ENCODE peak calls at places on chromosomes 7 and 10, in nine cellular contexts. D is MM.1S, P is breast epithelium, G is hepatocyte, Q is upper lobe of right lung, E is astrocyte, F is uterus, R is PC-3, L is ovary. B is an unnamed sample.

GRCh38 chr10:131170042-131170983 is 141.2 kb downstream of the TCERG1L start:
- DNase-seq in F (no peak), Q (no peak), E (no peak), L (no peak), G (no peak), R (no peak), P (no peak), D (no peak), B (no peak)

GRCh38 chr10:63667596-63667995 is 146.4 kb downstream of the REEP3 start:
- DNase-seq in F (no peak), Q (no peak), E (no peak), G (no peak), L (no peak), R (no peak), D (no peak), P (no peak), B (no peak)

GRCh38 chr7:34322841-34323240 is 335.2 kb upstream of the NPSR1 start:
- DNase-seq in G (no peak), P (no peak), D (peak; percentile 84), L (no peak), Q (no peak), E (no peak), R (no peak), F (no peak), B (no peak)

GRCh38 chr10:70458329-70459060 is 17.0 kb upstream of the NODAL start:
- DNase-seq in R (peak; percentile 89), F (peak; percentile 78), P (peak; percentile 46), Q (peak; percentile 86), L (peak; percentile 79), G (peak; percentile 89), E (peak; percentile 68), D (no peak), B (peak; percentile 73)

GRCh38 chr7:50164552-50165220 is 71.6 kb upstream of the ZPBP start:
- DNase-seq in R (no peak), Q (no peak), L (no peak), G (no peak), D (no peak), P (no peak), E (no peak), F (no peak), B (no peak)

GRCh38 chr10:121179006-121179405 is 327.8 kb downstream of the WDR11 start:
- DNase-seq in R (no peak), P (no peak), Q (no peak), E (no peak), D (no peak), F (no peak), G (no peak), L (no peak), B (no peak)

GRCh38 chr10:103720964-103721335 is 134.4 kb downstream of the SH3PXD2A start:
- DNase-seq in G (no peak), R (no peak), E (no peak), F (no peak), L (no peak), D (no peak), P (no peak), Q (no peak), B (no peak)

GRCh38 chr7:17339139-17339538 is 40.7 kb downstream of the AHR start:
- DNase-seq in F (no peak), G (no peak), P (no peak), R (no peak), L (no peak), D (no peak), Q (no peak), E (no peak), B (no peak)

GRCh38 chr10:49539320-49539885 is 482 bp upstream of the ERCC6 start:
- DNase-seq in D (peak; percentile 37), E (peak; percentile 41), P (peak; percentile 30), G (peak; percentile 67), F (no peak), L (peak; percentile 25), R (peak; percentile 86), Q (peak; percentile 70), B (no peak)

GRCh38 chr10:59700709-59701108 is 8.9 kb downstream of the SLC16A9 start:
- DNase-seq in R (no peak), E (no peak), D (no peak), F (no peak), Q (no peak), L (no peak), P (no peak), G (no peak), B (no peak)

GRCh38 chr10:122307669-122308486 is 36.8 kb downstream of the BTBD16 start:
- DNase-seq in G (peak; percentile 90), F (peak; percentile 88), D (no peak), R (peak; percentile 87), P (peak; percentile 56), L (peak; percentile 95), Q (no peak), E (peak; percentile 99), B (peak; percentile 84)

GRCh38 chr7:37694208-37695080 is 10.9 kb downstream of the GPR141 start:
- DNase-seq in R (no peak), Q (peak; percentile 65), E (no peak), G (peak; percentile 44), P (no peak), L (no peak), D (no peak), F (no peak), B (no peak)

GRCh38 chr10:65396997-65397396 is 1528.8 kb upstream of the LRRTM3 start:
- DNase-seq in P (no peak), R (no peak), Q (no peak), L (no peak), E (no peak), G (no peak), F (no peak), D (no peak), B (no peak)

GRCh38 chr10:22677333-22677732 is 37.0 kb downstream of the PIP4K2A start:
- DNase-seq in P (no peak), R (no peak), D (no peak), F (no peak), L (no peak), E (no peak), G (no peak), Q (no peak), B (no peak)

GRCh38 chr7:76040126-76040525 is 7.7 kb downstream of the STYXL1 start:
- DNase-seq in L (no peak), E (no peak), D (no peak), R (no peak), G (no peak), Q (no peak), F (no peak), P (no peak), B (no peak)

GRCh38 chr7:76031964-76032363 is 15.8 kb downstream of the STYXL1 start:
- DNase-seq in E (no peak), P (no peak), G (no peak), F (no peak), Q (no peak), R (no peak), D (no peak), L (no peak), B (no peak)

DNA sequence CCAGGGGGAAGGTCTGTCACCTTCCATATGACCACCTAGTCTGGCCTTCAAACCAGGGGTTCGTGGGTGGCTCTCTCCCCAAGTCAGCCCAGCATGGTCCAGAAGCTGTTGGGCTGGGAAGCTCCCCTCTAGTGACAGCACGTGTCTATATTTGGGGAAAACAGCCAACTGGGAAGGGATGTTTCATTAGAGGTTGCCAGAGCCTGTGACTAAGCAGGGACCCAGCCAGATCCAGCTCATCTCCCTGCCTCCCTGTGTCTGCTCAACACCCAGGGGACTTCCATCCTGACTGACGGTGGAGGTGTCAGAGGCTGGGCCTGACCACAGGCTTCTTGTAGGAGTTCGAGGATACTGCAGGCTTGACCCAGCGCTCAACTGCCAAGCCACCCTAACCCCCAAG is 10.5 kb downstream of the STYXL1 start:
- DNase-seq in F (peak; percentile 27), G (no peak), D (no peak), Q (no peak), E (peak; percentile 52), P (no peak), R (peak; percentile 11), L (peak; percentile 33), B (no peak)
- H3K27ac ChIP-seq in F (no peak overlapping the region), G (no peak overlapping the region), D (no peak overlapping the region), Q (no peak overlapping the region), E (no peak overlapping the region), P (no peak overlapping the region), R (no peak overlapping the region), L (no peak overlapping the region), B (no peak overlapping the region)

GRCh38 chr7:51242007-51242691 is 74.5 kb downstream of the COBL start:
- DNase-seq in F (no peak), D (no peak), P (no peak), Q (no peak), L (no peak), R (peak; percentile 2), G (no peak), E (no peak), B (no peak)

GRCh38 chr7:51244890-51245289 is 71.7 kb downstream of the COBL start:
- DNase-seq in R (no peak), G (no peak), Q (no peak), F (no peak), L (no peak), D (no peak), E (no peak), P (no peak), B (no peak)

GRCh38 chr7:51242881-51243518 is 73.6 kb downstream of the COBL start:
- DNase-seq in Q (no peak), P (no peak), G (no peak), R (no peak), L (no peak), D (no peak), E (no peak), F (no peak), B (no peak)

GRCh38 chr7:51244053-51244452 is 72.6 kb downstream of the COBL start:
- DNase-seq in G (no peak), P (no peak), R (no peak), F (no peak), L (no peak), D (no peak), Q (no peak), E (no peak), B (no peak)

DNA sequence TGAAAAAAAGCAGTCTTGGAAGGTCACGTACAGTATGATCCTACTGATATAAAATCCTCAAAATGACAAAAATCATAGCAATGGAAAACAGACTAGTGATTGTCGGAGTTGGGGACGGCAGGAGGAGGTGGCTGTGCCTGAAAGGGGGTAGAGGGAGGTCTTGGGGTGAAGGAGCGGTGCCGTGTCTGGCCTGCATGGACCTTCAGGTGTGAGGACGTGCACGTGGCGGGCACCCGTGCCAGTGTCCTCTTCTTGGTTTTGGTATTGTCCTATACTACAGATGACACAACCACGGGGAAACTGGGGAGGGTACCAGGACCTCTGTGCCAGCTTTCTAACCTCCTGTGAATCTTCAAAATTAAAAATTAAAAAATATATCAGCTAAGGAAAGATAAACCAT is 73.0 kb downstream of the COBL start:
- DNase-seq in E (no peak), L (no peak), R (no peak), Q (no peak), D (no peak), P (no peak), G (no peak), F (no peak), B (no peak)
- H3K36me3 ChIP-seq in E (no peaks in the 10 kb centered on the region), L (no peaks in the 10 kb centered on the region), R (no peaks in the 10 kb centered on the region), Q (no peaks in the 10 kb centered on the region), D (no peaks in the 10 kb centered on the region), P (no peaks in the 10 kb centered on the region), G (no peaks in the 10 kb centered on the region), F (no peaks in the 10 kb centered on the region), B (no peaks in the 10 kb centered on the region)

GRCh38 chr10:110003524-110003885 is 4.3 kb upstream of the ADD3 start:
- DNase-seq in G (peak; percentile 23), L (no peak), P (no peak), Q (no peak), D (no peak), F (no peak), R (no peak), E (no peak), B (no peak)
- H3K27ac ChIP-seq in G (peak overlapping the region; percentile 79), L (no peak overlapping the region), P (no peak overlapping the region), Q (no peak overlapping the region), D (no peak overlapping the region), F (no peak overlapping the region), R (no peak overlapping the region), E (no peak overlapping the region), B (no peak overlapping the region)

GRCh38 chr10:5360318-5360915 is 4.3 kb upstream of the UCN3 start:
- DNase-seq in E (no peak), F (no peak), D (no peak), Q (no peak), R (no peak), G (peak; percentile 17), P (no peak), L (no peak), B (no peak)
- H3K36me3 ChIP-seq in E (no peaks in the 10 kb centered on the region), F (no peaks in the 10 kb centered on the region), D (no peaks in the 10 kb centered on the region), Q (no peaks in the 10 kb centered on the region), R (no peaks in the 10 kb centered on the region), G (no peaks in the 10 kb centered on the region), P (no peaks in the 10 kb centered on the region), L (no peaks in the 10 kb centered on the region), B (no peaks in the 10 kb centered on the region)

B was measured in SJSA1.